ENCODE peak calls at places on chromosome 18, in six cellular contexts. L, Q, A, B, X and S are unnamed samples.

GRCh38 chr18:43236921-43237320 is 40.4 kb downstream of the SYT4 start:
- DNase-seq in Q (no peak), L (no peak), X (peak), B (peak), A (no peak), S (no peak)

GRCh38 chr18:12911025-12911927 is 27.2 kb upstream of the PTPN2 start:
- DNase-seq in Q (no peak), B (no peak), A (no peak), L (no peak), X (no peak), S (peak)

GRCh38 chr18:49524951-49525350 is 36.9 kb upstream of the LIPG start:
- DNase-seq in L (no peak), X (peak), B (no peak), A (no peak), Q (no peak), S (no peak)

GRCh38 chr18:43789234-43790000 is 512.1 kb upstream of the SYT4 start:
- DNase-seq in X (no peak), L (no peak), B (peak), A (no peak), Q (no peak), S (no peak)

GRCh38 chr18:79493211-79493800 is 97.6 kb downstream of the NFATC1 start:
- DNase-seq in A (no peak), L (no peak), Q (no peak), B (no peak), X (no peak), S (no peak)

GRCh38 chr18:45626330-45627203 is 11.3 kb downstream of the SLC14A2 start:
- DNase-seq in X (no peak), B (peak), L (peak), A (peak), Q (peak), S (peak)

GRCh38 chr18:78740876-78741275 is 238.7 kb upstream of the SALL3 start:
- DNase-seq in L (no peak), A (no peak), Q (no peak), B (no peak), X (no peak), S (peak)

GRCh38 chr18:74342416-74343043 is 26.9 kb downstream of the C18orf63 start:
- DNase-seq in L (peak), B (peak), Q (peak), A (no peak), X (peak), S (no peak)

GRCh38 chr18:41025666-41026065 is 929.4 kb upstream of the PIK3C3 start:
- DNase-seq in Q (no peak), B (no peak), A (no peak), L (no peak), X (no peak), S (no peak)

GRCh38 chr18:44123743-44124142 is 556.9 kb upstream of the SETBP1 start:
- DNase-seq in A (no peak), X (no peak), L (no peak), B (no peak), Q (no peak), S (no peak)

GRCh38 chr18:50726960-50727589 is 92.7 kb downstream of the MRO start:
- DNase-seq in A (no peak), L (no peak), Q (no peak), X (no peak), B (no peak), S (no peak)

GRCh38 chr18:41965856-41966255 is 10.8 kb downstream of the PIK3C3 start:
- DNase-seq in B (no peak), Q (no peak), A (no peak), X (peak), L (no peak), S (no peak)

GRCh38 chr18:24514439-24514838 is 54.0 kb downstream of the HRH4 start:
- DNase-seq in B (peak), Q (peak), X (peak), A (peak), L (peak), S (peak)

GRCh38 chr18:33802955-33803354 is 224.9 kb downstream of the ASXL3 start:
- DNase-seq in X (no peak), B (no peak), L (no peak), A (no peak), Q (no peak), S (no peak)

GRCh38 chr18:58402247-58402646 is 226.6 kb downstream of the ALPK2 start:
- DNase-seq in X (peak), B (no peak), Q (no peak), L (no peak), A (no peak), S (peak)

GRCh38 chr18:59502222-59502898 is 143.3 kb upstream of the LMAN1 start:
- DNase-seq in B (peak), Q (peak), X (no peak), L (no peak), A (no peak), S (no peak)

GRCh38 chr18:7038330-7038846 is 79.2 kb downstream of the LAMA1 start:
- DNase-seq in L (peak), X (peak), A (peak), B (peak), Q (peak), S (peak)

GRCh38 chr18:5463390-5463789 is 80.4 kb downstream of the EPB41L3 start:
- DNase-seq in A (no peak), Q (peak), L (no peak), X (peak), B (peak), S (no peak)

GRCh38 chr18:28127763-28128737 is 48.9 kb downstream of the CDH2 start:
- DNase-seq in L (no peak), B (peak), Q (peak), X (no peak), A (no peak), S (no peak)

GRCh38 chr18:47410139-47410538 is 158.7 kb upstream of the SKOR2 start:
- DNase-seq in L (no peak), X (no peak), B (no peak), Q (no peak), A (no peak), S (no peak)

GRCh38 chr18:379665-380356 is 112.0 kb upstream of the THOC1 start:
- DNase-seq in A (no peak), X (peak), Q (peak), L (no peak), B (peak), S (no peak)

GRCh38 chr18:29218101-29218500 is 1041.2 kb upstream of the CDH2 start:
- DNase-seq in Q (peak), X (no peak), B (no peak), A (no peak), L (no peak), S (no peak)

GRCh38 chr18:26036635-26037034 is 53.8 kb downstream of the SS18 start:
- DNase-seq in L (no peak), B (no peak), Q (no peak), X (no peak), A (no peak), S (no peak)

GRCh38 chr18:2223859-2224258 is 347.4 kb downstream of the METTL4 start:
- DNase-seq in B (peak), A (no peak), X (peak), L (peak), Q (peak), S (no peak)

GRCh38 chr18:76169733-76170132 is 325.3 kb downstream of the ZNF516 start:
- DNase-seq in A (no peak), B (no peak), L (no peak), Q (no peak), X (no peak), S (no peak)
- H4K91ac ChIP-seq in A (no peak), B (no peak), L (no peak), Q (no peak), X (no peak), S (no peak)

GRCh38 chr18:60656563-60656962 is 284.0 kb upstream of the MC4R start:
- DNase-seq in L (no peak), Q (no peak), X (no peak), B (no peak), A (no peak), S (no peak)
- H4K91ac ChIP-seq in L (no peak), Q (no peak), X (no peak), B (no peak), A (no peak), S (no peak)

GRCh38 chr18:35393716-35394115 is 16.6 kb upstream of the ZNF396 start:
- DNase-seq in B (no peak), A (no peak), L (no peak), Q (no peak), X (no peak), S (no peak)
- H4K91ac ChIP-seq in B (no peak), A (no peak), L (no peak), Q (no peak), X (no peak), S (no peak)

DNA sequence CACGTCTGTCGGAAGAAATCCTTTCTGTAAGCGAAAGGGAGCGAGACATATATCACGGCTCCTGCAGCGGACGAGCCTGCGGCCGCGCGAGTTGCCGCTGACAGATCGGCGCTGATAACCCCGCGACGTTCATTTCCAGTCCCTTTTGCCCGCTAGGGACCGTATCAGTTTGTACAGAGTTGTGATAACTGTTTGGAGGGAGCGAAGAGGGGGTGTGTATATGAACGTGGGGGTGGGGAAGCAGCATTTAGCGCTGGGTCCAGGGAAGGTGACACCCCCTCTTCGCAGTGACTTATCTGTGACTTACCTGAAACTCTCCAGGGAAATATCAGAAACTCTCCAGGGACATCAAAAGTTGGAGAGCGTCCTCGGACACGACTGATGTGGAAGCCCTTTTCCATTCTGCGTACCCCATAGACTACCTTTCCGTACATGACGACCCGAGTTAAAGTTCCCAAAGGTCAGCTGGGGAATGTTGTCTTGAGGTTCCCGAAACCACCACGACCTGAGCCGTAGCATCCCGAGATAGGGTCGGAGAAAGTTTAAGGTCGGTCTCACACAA is 948 bp upstream of the GATA6 start:
- DNase-seq in L (no peak), Q (no peak), A (no peak), X (peak), B (peak), S (peak)
- H4K91ac ChIP-seq in L (no peak), Q (no peak), A (no peak), X (no peak), B (no peak), S (no peak)

GRCh38 chr18:3753116-3753515 is 303.1 kb downstream of the TGIF1 start:
- DNase-seq in B (no peak), L (no peak), X (no peak), Q (no peak), A (no peak), S (no peak)

GRCh38 chr18:3757361-3757760 is 307.4 kb downstream of the TGIF1 start:
- DNase-seq in Q (no peak), X (no peak), L (no peak), B (no peak), A (no peak), S (no peak)

GRCh38 chr18:3761266-3761665 is 311.3 kb downstream of the TGIF1 start:
- DNase-seq in B (no peak), L (no peak), Q (no peak), X (no peak), A (no peak), S (no peak)

GRCh38 chr18:3759099-3759498 is 309.1 kb downstream of the TGIF1 start:
- DNase-seq in Q (no peak), X (no peak), A (no peak), L (no peak), B (no peak), S (no peak)

DNA sequence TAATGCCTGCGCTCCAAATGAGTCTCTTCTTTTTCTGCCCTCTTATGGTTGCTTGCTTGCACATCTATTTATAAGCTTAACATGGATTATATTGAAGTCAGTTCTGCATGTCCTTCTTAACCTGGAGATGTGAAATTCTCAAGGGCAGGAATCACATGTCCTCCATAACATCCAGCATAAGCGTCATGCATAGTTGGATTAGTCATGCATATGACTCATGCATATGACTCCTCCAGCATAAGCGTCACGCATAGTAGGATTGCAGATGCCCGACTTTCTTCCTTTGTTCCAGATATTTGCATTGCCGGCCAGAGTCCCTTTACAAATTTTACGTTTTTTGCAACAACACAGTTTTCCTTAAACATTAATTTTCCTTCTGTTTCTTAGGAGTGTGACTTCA is 308.6 kb downstream of the TGIF1 start:
- DNase-seq in L (no peak), B (peak), X (peak), A (no peak), Q (peak), S (no peak)
- H4K91ac ChIP-seq in L (no peak), B (no peak), X (no peak), A (no peak), Q (no peak), S (no peak)

DNA sequence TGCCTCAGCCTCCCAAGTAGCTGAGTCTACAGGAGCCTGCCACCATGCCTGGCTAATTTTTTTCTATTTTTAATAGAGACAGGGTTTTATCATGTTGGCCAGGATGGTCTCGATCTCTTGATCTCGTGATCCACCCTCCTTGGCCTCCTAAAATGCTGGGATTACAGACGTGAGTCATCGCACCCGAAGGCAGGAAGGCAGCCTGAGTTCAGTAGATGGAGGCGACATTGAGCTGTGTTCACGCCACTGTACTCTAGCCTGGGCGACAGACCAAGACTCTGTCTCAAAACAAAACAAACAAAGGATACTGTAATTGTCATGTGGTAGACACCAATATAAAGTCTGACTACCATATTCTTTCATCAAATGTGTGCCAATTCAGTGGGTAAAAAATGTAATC is 500.9 kb upstream of the DSEL start:
- DNase-seq in Q (no peak), X (peak), A (no peak), L (no peak), B (no peak), S (no peak)
- H4K91ac ChIP-seq in Q (no peak), X (no peak), A (no peak), L (no peak), B (no peak), S (no peak)

DNA sequence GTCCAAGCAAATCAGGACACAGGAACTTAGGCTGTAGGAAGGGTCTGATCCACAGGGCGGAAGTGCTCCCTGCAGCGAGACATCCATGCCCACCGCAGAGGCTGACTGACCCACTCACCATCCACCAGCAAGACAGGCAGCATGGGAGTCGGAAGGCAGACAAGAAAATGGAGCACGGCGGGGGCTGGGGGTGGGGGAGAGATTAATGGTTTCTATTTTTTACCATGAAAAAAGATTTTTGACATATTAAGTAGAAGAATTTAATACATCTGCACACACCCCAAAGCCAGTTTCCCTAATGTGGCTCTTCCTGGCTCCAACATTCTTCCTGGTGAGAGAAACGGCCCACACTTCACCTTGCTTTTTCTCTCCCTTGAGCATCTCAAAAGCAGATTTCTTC is 55.1 kb upstream of the ST8SIA3 start:
- DNase-seq in A (no peak), X (no peak), B (no peak), Q (no peak), L (no peak), S (no peak)
- H4K91ac ChIP-seq in A (no peak), X (no peak), B (no peak), Q (no peak), L (no peak), S (no peak)

DNA sequence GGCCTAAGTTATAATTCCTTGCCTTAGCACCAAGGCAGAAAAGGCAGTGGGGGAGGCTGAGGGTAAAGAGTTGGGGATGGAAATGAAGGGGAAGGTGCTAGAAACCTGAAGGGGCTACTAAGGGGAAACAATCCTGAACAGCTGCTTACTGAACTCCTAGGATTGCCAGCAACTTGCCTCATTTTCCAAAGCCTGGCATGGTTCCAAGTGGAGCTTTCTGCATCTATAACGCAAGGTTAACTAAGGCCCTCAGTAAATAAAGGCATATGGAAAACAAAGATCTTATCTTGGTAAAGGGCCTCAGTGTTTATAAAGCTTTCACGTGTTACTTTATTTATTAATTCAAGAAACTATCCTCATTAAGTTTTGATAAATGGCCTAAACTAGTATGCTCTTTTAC is 10.9 kb downstream of the MEP1B start:
- DNase-seq in L (no peak), X (no peak), A (no peak), Q (no peak), B (peak), S (no peak)
- H4K91ac ChIP-seq in L (no peak), X (no peak), A (no peak), Q (no peak), B (no peak), S (no peak)

GRCh38 chr18:36811430-36811829 is 17.4 kb downstream of the TPGS2 start:
- DNase-seq in X (peak), B (no peak), Q (peak), A (no peak), L (no peak), S (no peak)
- H4K91ac ChIP-seq in X (no peak), B (no peak), Q (no peak), A (no peak), L (no peak), S (no peak)

GRCh38 chr18:23226386-23226785 is 91.1 kb downstream of the CABLES1 start:
- DNase-seq in Q (peak), X (no peak), B (peak), L (no peak), A (no peak), S (no peak)

GRCh38 chr18:23229472-23229871 is 94.2 kb downstream of the CABLES1 start:
- DNase-seq in Q (peak), A (no peak), L (no peak), B (peak), X (no peak), S (no peak)

GRCh38 chr18:23228102-23229051 is 93.1 kb downstream of the CABLES1 start:
- DNase-seq in B (peak), Q (peak), L (no peak), A (no peak), X (no peak), S (no peak)

GRCh38 chr18:23226930-23227728 is 91.8 kb downstream of the CABLES1 start:
- DNase-seq in X (peak), A (no peak), L (no peak), B (peak), Q (peak), S (no peak)

DNA sequence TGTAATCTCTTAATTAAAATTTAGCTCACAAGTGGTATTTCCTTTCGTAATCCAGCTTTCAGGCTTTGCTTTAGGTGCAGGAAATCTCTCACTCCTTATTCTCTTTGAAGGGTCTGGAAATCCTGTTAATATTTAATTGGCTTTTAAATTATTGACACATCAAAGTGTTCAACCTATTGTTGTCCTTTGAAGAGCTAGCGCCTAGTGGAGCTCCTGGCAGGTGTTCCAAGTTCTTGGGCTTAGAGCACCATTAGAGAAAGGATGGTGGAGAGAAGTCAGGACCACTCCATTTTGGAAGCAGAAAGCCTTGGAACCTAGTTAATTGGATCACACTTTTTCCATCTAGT is 92.4 kb downstream of the CABLES1 start:
- DNase-seq in Q (no peak), X (no peak), B (no peak), A (no peak), L (no peak), S (no peak)
- H4K91ac ChIP-seq in Q (peak), X (no peak), B (no peak), A (no peak), L (no peak), S (no peak)